ENCODE peak calls at places on chromosome X, in four cellular contexts. O, W, L and P are unnamed samples.

GRCh38 chrX:10629905-10630304 is 9.5 kb upstream of the MID1 start:
- DNase-seq in L (no peak), W (no peak), O (no peak), P (no peak)

GRCh38 chrX:39883664-39884063 is 214.1 kb downstream of the BCOR start:
- DNase-seq in O (no peak), L (no peak), W (no peak), P (no peak)

GRCh38 chrX:108439434-108439883 is at the start of gene COL4A5:
- DNase-seq in W (peak), L (no peak), O (no peak), P (peak)

GRCh38 chrX:109774706-109775105 is 41.6 kb upstream of the ACSL4 start:
- DNase-seq in W (no peak), O (no peak), L (peak), P (no peak)

GRCh38 chrX:109886122-109886761 is 116.7 kb upstream of the TMEM164 start:
- DNase-seq in W (peak), L (no peak), O (peak), P (peak)

GRCh38 chrX:112164420-112164819 is 81.8 kb upstream of the TRPC5 start:
- DNase-seq in L (no peak), O (no peak), W (no peak), P (no peak)

GRCh38 chrX:12999422-12999821 is 24.5 kb downstream of the TMSB4X start:
- DNase-seq in L (no peak), W (no peak), O (no peak), P (no peak)

GRCh38 chrX:119062750-119063374 is 9.9 kb upstream of the CT47C1 start:
- DNase-seq in O (no peak), W (no peak), L (no peak), P (no peak)

GRCh38 chrX:19886888-19887531 is 390 bp downstream of the SH3KBP1 start:
- DNase-seq in W (no peak), O (peak), L (no peak), P (no peak)

GRCh38 chrX:96791559-96791958 is 92.1 kb upstream of the RPA4 start:
- DNase-seq in L (no peak), O (no peak), W (no peak), P (no peak)

GRCh38 chrX:21711126-21711847 is 46.6 kb downstream of the SMPX start:
- DNase-seq in L (no peak), O (no peak), W (no peak), P (no peak)

GRCh38 chrX:21479695-21480280 is 105.6 kb downstream of the CNKSR2 start:
- DNase-seq in O (peak), L (no peak), W (no peak), P (peak)

GRCh38 chrX:38212246-38212645 is 8.4 kb downstream of the SRPX start:
- DNase-seq in L (no peak), O (no peak), W (no peak), P (no peak)
- TF ChIP-seq JUND in L (no peak), O (no peak), W (no peak), P (no peak)

GRCh38 chrX:50407976-50408375 is 62.6 kb downstream of the DGKK start:
- DNase-seq in O (no peak), L (no peak), W (no peak), P (no peak)

GRCh38 chrX:50402886-50403285 is 67.7 kb downstream of the DGKK start:
- DNase-seq in W (no peak), L (no peak), O (no peak), P (no peak)

DNA sequence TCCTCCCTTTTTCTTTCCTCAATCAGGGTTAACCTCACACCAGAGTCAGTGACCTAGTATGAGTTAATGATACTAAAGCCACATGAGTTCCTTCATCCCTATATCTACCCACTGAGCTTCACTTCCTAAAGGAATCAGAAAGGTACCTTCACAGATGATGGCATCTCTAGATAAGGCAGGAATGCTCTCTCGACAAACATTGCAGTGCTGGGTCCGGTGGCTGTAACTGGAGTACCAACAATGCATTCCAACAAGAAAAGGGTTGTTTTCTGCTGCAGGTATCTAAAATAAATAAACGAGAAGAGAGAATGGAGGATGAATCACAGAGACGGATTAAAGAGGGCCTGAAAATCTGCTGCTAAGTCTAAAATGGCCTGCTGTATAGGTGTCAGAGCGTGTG is 66.7 kb downstream of the DGKK start:
- DNase-seq in O (no peak), L (no peak), W (no peak), P (no peak)
- TF ChIP-seq JUND in O (no peak), L (no peak), W (no peak), P (no peak)

GRCh38 chrX:150902434-150903109 is 4.1 kb upstream of the CD99L2 start:
- DNase-seq in O (no peak), W (no peak), L (no peak), P (peak)

GRCh38 chrX:150896632-150897031 is 1.8 kb downstream of the CD99L2 start:
- DNase-seq in L (no peak), W (no peak), O (no peak), P (no peak)

GRCh38 chrX:150898343-150899190 is at the start of gene CD99L2:
- DNase-seq in O (peak), L (no peak), W (peak), P (peak)

GRCh38 chrX:150897371-150898319 is 823 bp downstream of the CD99L2 start:
- DNase-seq in L (no peak), W (no peak), O (peak), P (peak)

GRCh38 chrX:150899191-150899757 is 806 bp upstream of the CD99L2 start:
- DNase-seq in L (no peak), O (peak), W (no peak), P (no peak)
- TF ChIP-seq JUND in L (no peak), O (no peak), W (no peak), P (no peak)

GRCh38 chrX:133657455-133657854 is 242.2 kb upstream of the GPC4 start:
- DNase-seq in O (no peak), L (no peak), W (no peak), P (no peak)

GRCh38 chrX:133655262-133655913 is 240.1 kb upstream of the GPC4 start:
- DNase-seq in L (no peak), O (no peak), W (no peak), P (no peak)

GRCh38 chrX:133654801-133655200 is 239.5 kb upstream of the GPC4 start:
- DNase-seq in L (no peak), O (no peak), W (no peak), P (no peak)

GRCh38 chrX:133658244-133658911 is 243.1 kb upstream of the GPC4 start:
- DNase-seq in O (no peak), W (no peak), L (no peak), P (no peak)

GRCh38 chrX:133655914-133656265 is 240.6 kb upstream of the GPC4 start:
- DNase-seq in O (no peak), L (no peak), W (no peak), P (no peak)
- TF ChIP-seq JUND in O (no peak), L (no peak), W (no peak), P (no peak)